ENCODE peak calls at places on chromosomes 16 and 17, in eight cellular contexts. A is neural progenitor cell, V is GM06990, Y is tibial nerve, W is AG09309, F is bronchial epithelial cell, R is left lung, L is endothelial cell of umbilical vein. N is an unnamed sample.

GRCh38 chr16:46882940-46883307 is 1.2 kb upstream of the GPT2 start:
- DNase-seq in R (no peak), V (no peak), L (no peak), W (no peak), A (no peak), Y (no peak), F (no peak), N (no peak)

GRCh38 chr16:74652249-74652648 is 14.4 kb downstream of the RFWD3 start:
- DNase-seq in L (no peak), Y (no peak), F (no peak), V (no peak), W (no peak), R (no peak), A (no peak), N (no peak)

GRCh38 chr17:62800580-62800979 is 7.5 kb downstream of the MARCHF10 start:
- DNase-seq in W (no peak), R (no peak), A (no peak), F (peak), V (no peak), L (no peak), Y (no peak), N (no peak)

GRCh38 chr16:3665508-3665907 is 11.0 kb downstream of the DNASE1 start:
- DNase-seq in R (no peak), V (no peak), L (no peak), W (no peak), Y (no peak), A (no peak), F (no peak), N (no peak)

GRCh38 chr17:8965394-8966168 is at the start of gene PIK3R5:
- DNase-seq in A (peak), W (no peak), R (peak), Y (no peak), L (no peak), V (peak), F (no peak), N (no peak)

GRCh38 chr16:21277927-21278706 is at the start of gene CRYM:
- DNase-seq in A (peak), V (peak), R (peak), Y (no peak), L (peak), W (no peak), F (peak), N (no peak)

GRCh38 chr16:11386791-11387546 is 41.7 kb downstream of the RMI2 start:
- DNase-seq in F (no peak), R (no peak), L (peak), Y (no peak), V (no peak), W (no peak), A (peak), N (no peak)

GRCh38 chr16:85321856-85322271 is 209.6 kb upstream of the CIBAR2 start:
- DNase-seq in W (peak), R (peak), A (no peak), L (peak), Y (peak), F (no peak), V (no peak), N (peak)

GRCh38 chr17:19383681-19384470 is 3.1 kb downstream of the MFAP4 start:
- DNase-seq in A (no peak), V (no peak), R (peak), L (no peak), Y (no peak), F (no peak), W (no peak), N (no peak)

GRCh38 chr17:7729841-7730240 is 12.3 kb downstream of the DNAH2 start:
- DNase-seq in W (no peak), Y (no peak), V (no peak), R (no peak), F (no peak), A (no peak), L (no peak), N (no peak)

GRCh38 chr16:11089504-11090124 is 145.2 kb downstream of the CLEC16A start:
- DNase-seq in A (no peak), Y (no peak), W (no peak), R (peak), F (no peak), V (no peak), L (no peak), N (no peak)

GRCh38 chr16:8126313-8126712 is 464.0 kb downstream of the TMEM114 start:
- DNase-seq in W (no peak), Y (no peak), L (no peak), V (no peak), F (no peak), R (no peak), A (no peak), N (no peak)

GRCh38 chr16:86515420-86515779 is 5.1 kb downstream of the FOXF1 start:
- DNase-seq in W (no peak), R (no peak), A (peak), Y (no peak), L (no peak), V (no peak), F (no peak), N (no peak)

GRCh38 chr17:60372790-60373483 is 19.0 kb downstream of the USP32 start:
- DNase-seq in A (no peak), Y (no peak), F (peak), R (no peak), V (no peak), W (no peak), L (no peak), N (peak)

GRCh38 chr17:153851-154250 is 16.5 kb downstream of the SCGB1C2 start:
- DNase-seq in R (no peak), W (no peak), Y (no peak), V (no peak), L (no peak), A (no peak), F (no peak), N (no peak)

GRCh38 chr17:32256012-32256694 is 9.5 kb upstream of the RHBDL3 start:
- DNase-seq in R (no peak), L (no peak), W (no peak), F (no peak), V (no peak), Y (no peak), A (no peak), N (no peak)

DNA sequence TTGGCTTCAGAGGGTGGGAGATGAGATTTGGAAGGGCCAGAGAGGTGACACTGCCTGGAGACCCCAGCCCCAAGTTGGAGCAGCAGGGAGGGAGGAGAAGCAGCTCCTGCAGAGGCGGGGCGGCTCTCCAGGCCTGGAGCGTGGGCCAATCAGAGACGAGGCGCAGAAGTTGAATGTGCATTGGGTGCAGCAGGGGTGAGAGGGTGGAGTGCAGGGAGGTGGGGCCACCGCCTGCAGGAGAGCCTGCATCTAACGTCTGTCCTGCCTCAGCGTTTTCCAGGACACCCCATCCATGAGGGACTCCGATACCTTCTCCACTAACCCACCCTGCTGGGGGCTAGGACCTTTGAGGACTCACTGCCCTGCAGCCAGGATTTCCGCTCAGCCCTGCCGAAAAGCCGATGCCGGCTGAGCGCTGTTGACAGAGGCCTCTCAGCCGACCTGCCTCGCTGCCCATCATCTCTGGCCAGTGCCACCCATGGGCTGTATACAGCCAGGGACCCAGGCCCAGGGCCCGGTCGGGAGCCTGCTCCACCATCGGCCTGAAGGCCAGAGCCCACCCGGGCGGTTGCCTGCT is 146.2 kb downstream of the ENGASE start:
- DNase-seq in W (no peak), L (no peak), A (peak), Y (no peak), R (no peak), V (no peak), F (peak), N (no peak)
- H3K4me3 ChIP-seq in W (no peak), L (no peak), A (peak), Y (no peak), R (no peak), V (no peak), F (peak), N (no peak)

GRCh38 chr17:30382345-30382744 is 3.6 kb downstream of the CPD start:
- DNase-seq in V (no peak), L (no peak), F (no peak), Y (no peak), A (no peak), R (no peak), W (no peak), N (no peak)
- H3K4me3 ChIP-seq in V (no peak), L (no peak), F (no peak), Y (no peak), A (no peak), R (peak), W (no peak), N (no peak)

GRCh38 chr16:67543036-67543435 is 14.4 kb downstream of the RIPOR1 start:
- DNase-seq in A (no peak), L (no peak), F (no peak), V (no peak), Y (no peak), R (no peak), W (no peak), N (no peak)
- H3K4me3 ChIP-seq in A (no peak), L (no peak), F (no peak), V (no peak), Y (no peak), R (no peak), W (no peak), N (no peak)

GRCh38 chr17:29210879-29211278 is 30.7 kb upstream of the MYO18A start:
- DNase-seq in A (no peak), L (no peak), R (no peak), V (no peak), Y (no peak), W (no peak), F (peak), N (no peak)

GRCh38 chr17:29215174-29215573 is 31.5 kb upstream of the CRYBA1 start:
- DNase-seq in V (no peak), L (no peak), Y (no peak), A (no peak), W (no peak), F (no peak), R (no peak), N (no peak)

GRCh38 chr17:29212681-29213121 is 32.5 kb upstream of the MYO18A start:
- DNase-seq in Y (no peak), F (peak), L (no peak), A (no peak), R (no peak), W (no peak), V (no peak), N (peak)

GRCh38 chr17:29214215-29215146 is 32.2 kb upstream of the CRYBA1 start:
- DNase-seq in A (no peak), V (no peak), Y (no peak), F (no peak), L (no peak), R (no peak), W (no peak), N (no peak)

GRCh38 chr17:29212094-29212631 is 32.0 kb upstream of the MYO18A start:
- DNase-seq in Y (no peak), V (no peak), L (no peak), W (no peak), F (no peak), A (no peak), R (no peak), N (no peak)
- H3K4me3 ChIP-seq in Y (no peak), V (no peak), L (no peak), W (no peak), F (no peak), A (no peak), R (no peak), N (no peak)

DNA sequence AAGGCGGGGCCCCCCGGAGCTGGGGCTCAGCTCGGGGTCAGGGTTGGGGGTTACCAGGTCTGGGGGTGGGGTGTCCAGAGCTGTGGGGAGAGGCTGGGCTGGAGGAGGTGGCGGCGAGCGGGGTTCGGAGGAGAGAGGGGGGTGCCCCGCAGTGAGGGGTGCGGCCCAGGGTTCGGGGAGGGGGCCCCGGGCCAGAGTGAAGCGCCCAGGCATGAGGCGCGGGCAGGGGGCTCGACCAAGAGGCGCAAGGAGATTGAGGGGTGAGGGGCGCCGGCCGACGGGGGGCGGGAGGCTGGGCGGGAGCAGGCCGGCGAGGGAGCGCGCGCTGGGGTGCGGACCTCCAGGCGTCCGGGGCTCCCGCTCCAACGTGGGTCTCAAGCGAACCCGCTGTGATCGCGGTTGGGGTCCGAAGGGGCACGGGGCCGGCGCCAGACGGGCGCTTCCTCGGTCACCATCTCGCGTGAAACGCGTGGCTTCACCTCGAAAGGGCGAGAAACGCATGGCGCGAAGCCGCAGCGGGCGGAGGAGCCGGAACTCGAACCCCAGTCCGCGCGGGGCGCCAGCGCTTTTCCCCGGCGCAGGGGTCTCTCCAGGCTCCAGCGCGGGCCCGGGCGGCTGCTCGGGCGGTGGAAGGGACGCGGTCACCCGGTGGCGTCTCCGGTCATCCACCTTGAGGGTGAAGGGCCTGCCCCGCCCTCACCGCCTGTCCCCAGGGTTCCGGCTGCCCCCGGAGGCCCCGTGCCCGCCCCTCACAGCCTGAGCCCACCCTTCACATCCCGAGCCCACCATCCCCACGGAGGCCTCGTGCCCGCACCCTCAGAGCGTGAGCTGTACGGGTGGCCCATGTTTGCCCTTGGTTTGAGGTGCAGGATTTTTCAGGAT is 856 bp downstream of the CPNE7 start:
- DNase-seq in V (no peak), Y (no peak), F (no peak), W (no peak), R (no peak), A (peak), L (no peak), N (no peak)
- H3K4me3 ChIP-seq in V (peak), Y (no peak), F (peak), W (peak), R (no peak), A (peak), L (peak), N (peak)

GRCh38 chr16:56263711-56264608 is 72.7 kb downstream of the GNAO1 start:
- DNase-seq in Y (no peak), A (no peak), R (no peak), V (no peak), L (no peak), W (no peak), F (no peak), N (no peak)

GRCh38 chr16:56265746-56266145 is 74.5 kb downstream of the GNAO1 start:
- DNase-seq in F (no peak), W (no peak), Y (no peak), V (no peak), R (no peak), A (no peak), L (no peak), N (no peak)

GRCh38 chr16:56265184-56265583 is 73.9 kb downstream of the GNAO1 start:
- DNase-seq in W (no peak), Y (no peak), R (no peak), V (no peak), L (no peak), A (no peak), F (no peak), N (no peak)

GRCh38 chr16:56262879-56263245 is 71.6 kb downstream of the GNAO1 start:
- DNase-seq in L (no peak), Y (no peak), A (no peak), R (no peak), F (no peak), W (no peak), V (no peak), N (no peak)

GRCh38 chr16:56264609-56264972 is 73.3 kb downstream of the GNAO1 start:
- DNase-seq in Y (no peak), R (no peak), L (no peak), V (no peak), W (no peak), A (no peak), F (no peak), N (no peak)
- H3K4me3 ChIP-seq in Y (no peak), R (no peak), L (no peak), V (no peak), W (no peak), A (no peak), F (no peak), N (no peak)

DNA sequence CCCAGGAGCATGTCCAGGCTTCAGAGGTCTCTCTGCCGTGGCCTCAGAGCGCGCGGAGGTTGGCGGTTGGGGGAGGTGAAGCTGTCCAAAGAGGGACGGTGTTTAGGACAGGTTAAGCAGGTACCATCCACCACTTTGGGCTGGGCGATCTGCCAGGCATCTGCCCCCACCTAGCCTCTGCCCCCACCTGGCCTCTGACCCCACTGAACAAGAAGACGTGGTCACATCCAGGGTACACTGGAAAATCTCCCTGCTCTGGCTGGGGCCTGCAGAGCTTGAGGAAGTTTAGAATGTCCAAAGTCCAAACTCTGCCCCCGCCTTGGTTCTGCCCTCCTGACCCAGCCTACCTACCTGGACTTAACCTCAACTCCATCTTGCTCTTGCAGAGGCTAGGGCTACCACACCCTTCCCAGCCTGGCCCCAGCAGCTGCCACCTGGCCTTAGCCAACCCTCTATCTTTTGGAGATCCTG is 1.6 kb downstream of the ITGA3 start:
- DNase-seq in V (no peak), Y (no peak), L (no peak), A (no peak), R (no peak), F (no peak), W (no peak), N (no peak)
- H3K4me3 ChIP-seq in V (no peak), Y (peak), L (no peak), A (no peak), R (peak), F (peak), W (peak), N (peak)

DNA sequence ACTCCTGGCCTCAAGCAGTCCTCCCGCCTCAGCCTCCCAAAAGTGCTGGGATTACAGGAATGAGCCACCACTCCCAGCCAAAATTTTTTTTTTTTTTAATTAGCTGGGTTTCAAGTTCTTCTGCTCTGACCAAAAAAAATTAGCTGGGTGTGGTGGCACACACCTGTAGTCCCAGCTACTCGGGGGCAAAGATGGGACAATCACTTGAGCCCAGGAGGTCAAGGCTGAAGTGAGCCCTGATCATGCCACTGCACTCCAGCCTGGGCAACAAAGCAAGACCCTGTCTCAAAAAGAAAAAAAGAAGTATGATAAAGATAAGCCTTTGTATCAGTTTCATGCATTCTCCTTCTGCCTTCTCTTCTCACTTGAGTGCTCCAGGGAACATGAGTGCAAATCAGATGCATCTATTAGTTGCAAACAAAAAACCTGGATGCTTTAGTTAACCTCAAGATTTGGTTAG is 1.9 kb downstream of the NQO1 start:
- DNase-seq in L (no peak), V (no peak), W (no peak), R (no peak), A (no peak), F (no peak), Y (no peak), N (no peak)
- H3K4me3 ChIP-seq in L (no peak), V (no peak), W (peak), R (peak), A (no peak), F (no peak), Y (no peak), N (peak)

GRCh38 chr17:79006794-79007503 is 2.6 kb downstream of the CANT1 start:
- DNase-seq in F (no peak), Y (no peak), R (no peak), V (no peak), L (no peak), W (no peak), A (no peak), N (no peak)

GRCh38 chr17:79002796-79003593 is 6.6 kb downstream of the CANT1 start:
- DNase-seq in R (no peak), W (no peak), Y (no peak), V (no peak), F (no peak), A (no peak), L (no peak), N (no peak)

GRCh38 chr17:79003661-79004411 is 5.7 kb downstream of the CANT1 start:
- DNase-seq in R (no peak), W (no peak), V (no peak), F (no peak), L (no peak), Y (no peak), A (peak), N (no peak)

GRCh38 chr17:79006001-79006400 is 3.6 kb downstream of the CANT1 start:
- DNase-seq in F (no peak), A (no peak), L (no peak), R (peak), Y (no peak), W (no peak), V (no peak), N (no peak)

DNA sequence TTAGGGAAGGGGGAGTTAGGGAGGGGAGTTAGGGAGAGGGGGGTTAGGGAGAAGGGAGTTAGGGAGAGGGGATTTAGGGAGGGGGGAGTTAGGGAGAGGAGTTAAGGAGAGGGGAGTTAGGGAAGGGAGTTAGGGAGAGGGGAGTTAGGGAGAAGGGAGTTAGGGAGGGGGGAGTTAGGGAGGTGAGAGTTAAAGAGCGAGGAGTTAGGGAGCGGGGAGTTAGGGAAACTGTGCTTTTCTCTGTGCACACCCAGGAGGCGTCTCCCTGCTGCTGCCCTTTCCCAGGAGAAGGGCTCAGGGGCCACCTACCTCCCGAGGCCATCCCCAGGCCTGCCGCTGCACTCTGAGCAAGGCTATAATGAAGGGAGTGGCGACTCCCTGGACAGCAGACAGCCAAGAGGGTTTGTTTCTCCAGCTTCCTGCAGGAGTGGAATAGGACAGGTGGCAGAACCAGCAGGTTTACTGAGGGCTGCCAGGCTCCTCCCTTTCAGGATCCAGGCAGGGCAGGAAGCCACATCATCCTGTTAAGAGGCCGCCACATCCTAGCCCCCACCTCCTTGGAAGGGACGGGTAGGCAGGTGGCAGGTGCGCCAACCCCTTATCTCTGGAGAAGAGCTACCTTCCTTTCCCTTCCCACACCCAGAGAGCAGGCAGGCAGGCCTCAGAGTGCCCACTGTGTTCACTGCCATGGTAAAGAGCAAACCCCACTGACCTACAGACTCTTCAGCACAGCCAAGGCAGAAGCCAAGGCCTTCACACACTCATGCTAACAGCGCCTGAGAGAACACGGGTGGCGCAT is 4.3 kb downstream of the CANT1 start:
- DNase-seq in R (peak), F (peak), Y (no peak), V (no peak), A (no peak), W (no peak), L (peak), N (no peak)
- H3K4me3 ChIP-seq in R (no peak), F (no peak), Y (no peak), V (no peak), A (no peak), W (no peak), L (no peak), N (no peak)